ENCODE peak calls at places on chromosomes 4 and X, in nine cellular contexts. O is uterus, W is A549, V is lower leg skin, D is Peyer's patch, B is adrenal gland, J is GM12891, X is GM12878, G is H54. U is an unnamed sample.

GRCh38 chr4:39641451-39641850 is 2.8 kb upstream of the SMIM14 start:
- DNase-seq in O (no peak), W (no peak), V (no peak), D (no peak), B (no peak), J (no peak), X (no peak), G (no peak), U (no peak)

GRCh38 chrX:50448565-50448964 is 22.1 kb downstream of the DGKK start:
- DNase-seq in O (no peak), W (peak), V (no peak), D (peak), B (no peak), J (no peak), X (no peak), G (peak), U (no peak)

GRCh38 chr4:13484749-13485345 is 707 bp upstream of the RAB28 start:
- DNase-seq in O (no peak), W (peak), V (no peak), D (no peak), B (no peak), J (no peak), X (no peak), G (peak), U (no peak)

GRCh38 chrX:56987741-56988140 is 7.6 kb downstream of the SPIN3 start:
- DNase-seq in O (no peak), W (no peak), V (no peak), D (no peak), B (no peak), J (no peak), X (no peak), G (no peak), U (no peak)

GRCh38 chrX:78119521-78120227 is 15.6 kb downstream of the PGK1 start:
- DNase-seq in O (no peak), W (peak), V (no peak), D (no peak), B (no peak), J (no peak), X (no peak), G (no peak), U (no peak)

GRCh38 chrX:86148024-86148511 is at the start of gene DACH2:
- DNase-seq in O (peak), W (peak), V (peak), D (peak), B (peak), J (no peak), X (no peak), G (no peak), U (peak)

GRCh38 chr4:140653718-140654515 is 85.2 kb upstream of the UCP1 start:
- DNase-seq in O (no peak), W (no peak), V (no peak), D (no peak), B (peak), J (no peak), X (no peak), G (no peak), U (no peak)

GRCh38 chrX:71372388-71372787 is 6.2 kb downstream of the TAF1 start:
- DNase-seq in O (no peak), W (no peak), V (no peak), D (no peak), B (no peak), J (no peak), X (no peak), G (no peak), U (no peak)

GRCh38 chr4:117771647-117772337 is 262.5 kb upstream of the NDST3 start:
- DNase-seq in O (no peak), W (no peak), V (no peak), D (no peak), B (no peak), J (no peak), X (no peak), G (no peak), U (no peak)

GRCh38 chr4:3829954-3830773 is 64.0 kb downstream of the ADRA2C start:
- DNase-seq in O (no peak), W (no peak), V (no peak), D (no peak), B (no peak), J (no peak), X (no peak), G (no peak), U (no peak)

GRCh38 chr4:76233967-76234678 is 17.4 kb upstream of the FAM47E start:
- DNase-seq in O (no peak), W (peak), V (no peak), D (no peak), B (no peak), J (no peak), X (no peak), G (no peak), U (no peak)

GRCh38 chr4:99087887-99088484 is 602 bp downstream of the ADH5 start:
- DNase-seq in O (peak), W (peak), V (peak), D (peak), B (peak), J (peak), X (no peak), G (peak), U (peak)

GRCh38 chrX:1582686-1583437 is 8.5 kb upstream of the AKAP17A start:
- DNase-seq in O (no peak), W (peak), V (no peak), D (no peak), B (no peak), J (no peak), X (no peak), G (no peak), U (no peak)

GRCh38 chrX:12984629-12985303 is 9.9 kb downstream of the TMSB4X start:
- DNase-seq in O (peak), W (peak), V (no peak), D (peak), B (no peak), J (no peak), X (no peak), G (no peak), U (no peak)

GRCh38 chrX:110409925-110410324 is 51.3 kb downstream of the RTL9 start:
- DNase-seq in O (no peak), W (peak), V (no peak), D (no peak), B (no peak), J (no peak), X (no peak), G (no peak), U (no peak)

GRCh38 chr4:8907596-8908205 is 36.1 kb upstream of the HMX1 start:
- DNase-seq in O (no peak), W (no peak), V (no peak), D (peak), B (no peak), J (no peak), X (no peak), G (no peak), U (no peak)

DNA sequence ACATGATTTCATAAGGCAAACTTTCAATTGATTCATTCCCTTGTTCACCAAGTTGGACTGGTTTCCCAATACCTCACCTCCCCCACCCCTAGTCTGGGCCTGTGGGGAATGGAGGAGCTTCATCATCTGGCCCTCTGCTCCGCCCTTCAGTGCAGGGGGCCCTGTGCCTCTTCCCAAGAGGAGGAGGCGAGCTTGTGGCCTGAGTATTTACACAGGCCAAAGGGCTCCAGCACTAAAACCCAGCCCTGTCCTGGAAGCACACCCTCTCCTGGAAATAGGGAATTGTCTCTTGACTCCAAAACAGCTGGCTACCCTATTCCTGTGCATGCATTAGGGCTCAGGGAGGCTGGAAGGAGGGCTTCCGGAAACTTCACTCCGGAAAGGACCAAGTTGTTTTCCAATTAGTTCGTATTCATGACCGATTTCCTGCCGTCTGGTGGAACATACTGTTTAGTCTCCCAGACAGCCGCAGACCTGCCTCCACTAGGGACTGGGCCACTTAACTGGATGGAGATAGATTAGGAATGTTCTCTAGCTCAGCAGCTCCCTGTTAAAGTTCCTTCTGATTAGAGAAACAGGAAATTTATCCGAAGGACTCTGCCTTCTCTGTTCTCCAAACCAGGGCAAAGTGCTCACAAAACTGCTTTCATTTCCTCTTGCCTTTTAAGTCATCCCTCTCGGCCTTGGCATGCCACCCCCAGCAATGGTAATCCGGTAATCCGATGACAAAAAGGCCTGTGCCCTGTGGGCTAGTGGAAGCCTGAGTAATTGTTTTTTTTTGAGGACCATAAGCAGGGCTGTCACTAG is 5.8 kb downstream of the SRPX2 start:
- DNase-seq in O (peak), W (peak), V (peak), D (peak), B (peak), J (no peak), X (no peak), G (no peak), U (no peak)
- TF ChIP-seq POLR2A in O (peak), W (no peak), V (no peak), D (no peak), B (no peak), J (no peak), X (no peak), G (no peak), U (no peak)

GRCh38 chr4:9989918-9990635 is 31.2 kb downstream of the SLC2A9 start:
- DNase-seq in O (no peak), W (no peak), V (no peak), D (no peak), B (no peak), J (no peak), X (no peak), G (no peak), U (no peak)
- TF ChIP-seq POLR2A in O (no peak), W (no peak), V (no peak), D (no peak), B (no peak), J (no peak), X (no peak), G (no peak), U (no peak)

DNA sequence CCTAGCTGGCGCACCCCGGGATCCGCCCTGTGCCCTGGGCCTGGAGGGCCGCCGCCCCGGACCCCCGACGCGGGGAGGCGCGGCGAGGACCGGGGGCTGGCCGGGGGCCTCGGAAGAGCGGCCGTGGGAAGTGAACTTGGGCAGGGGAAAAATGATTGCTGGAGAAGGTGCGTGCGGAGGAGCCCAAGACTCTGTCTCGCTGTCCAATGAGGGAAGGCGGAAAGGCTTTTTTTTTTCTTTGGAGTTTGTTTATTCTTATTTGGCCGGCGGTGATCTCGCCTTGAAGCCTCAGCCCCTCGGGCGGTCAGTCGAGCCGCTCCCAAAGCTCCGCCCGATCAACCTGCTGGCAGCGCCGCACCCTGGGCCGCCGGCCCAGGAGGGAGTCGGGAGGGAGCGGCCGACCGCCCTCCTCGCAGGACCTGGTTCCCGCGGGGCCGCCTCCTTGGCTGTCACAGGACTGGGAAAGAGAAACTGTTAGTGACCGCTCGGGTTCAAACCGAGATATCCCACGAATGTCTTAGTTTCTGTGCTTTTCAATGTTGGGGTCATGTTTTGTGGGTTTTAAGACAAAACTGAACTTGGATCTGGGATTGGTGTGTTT is 2.5 kb downstream of the CPEB2 start:
- DNase-seq in O (peak), W (peak), V (peak), D (peak), B (peak), J (peak), X (no peak), G (no peak), U (peak)
- TF ChIP-seq POLR2A in O (peak), W (no peak), V (no peak), D (peak), B (peak), J (no peak), X (peak), G (no peak), U (no peak)

GRCh38 chr4:106603471-106603870 is 234.9 kb upstream of the GIMD1 start:
- DNase-seq in O (no peak), W (no peak), V (no peak), D (no peak), B (no peak), J (no peak), X (no peak), G (no peak), U (no peak)
- TF ChIP-seq POLR2A in O (no peak), W (no peak), V (no peak), D (no peak), B (no peak), J (no peak), X (no peak), G (no peak), U (no peak)

GRCh38 chr4:38354421-38354820 is 309.6 kb upstream of the KLF3 start:
- DNase-seq in O (no peak), W (no peak), V (no peak), D (no peak), B (no peak), J (no peak), X (no peak), G (no peak), U (no peak)
- TF ChIP-seq POLR2A in O (no peak), W (no peak), V (no peak), D (no peak), B (no peak), J (no peak), X (no peak), G (no peak), U (no peak)